ENCODE peak calls at places on chromosomes 5 and 9, in eight cellular contexts. O is pons; W is activated T-cell treated with anti-CD3 and anti-CD28 coated beads, Interleukin-2, amount 50 U/mL, for 72 hours; E is left cardiac atrium; S is IMR-90; M is fibroblast of lung; H is stimulated activated CD4-positive, alpha-beta T cell treated with anti-CD3 and anti-CD28 coated beads, Interleukin-2, amount 100 ng/mL, for 48 hours; I is NK-92 treated with Interleukin-12 subunit alpha and Interleukin-12 subunit beta, amount 100 ng/mL, for 24 hours. A is an unnamed sample.

GRCh38 chr9:134620751-134621557 is 20.6 kb upstream of the COL5A1 start:
- DNase-seq in S (no peak), E (no peak), O (no peak), I (no peak), W (no peak), M (no peak), H (no peak), A (no peak)

GRCh38 chr9:32404856-32405255 is 20.4 kb downstream of the ACO1 start:
- DNase-seq in W (no peak), I (no peak), E (no peak), O (no peak), H (no peak), S (no peak), M (no peak), A (no peak)

GRCh38 chr5:179417696-179418095 is 72.4 kb upstream of the ADAMTS2 start:
- DNase-seq in O (no peak), E (no peak), H (no peak), W (no peak), S (no peak), I (no peak), M (no peak), A (no peak)

GRCh38 chr5:175448276-175448675 is 4.3 kb upstream of the DRD1 start:
- DNase-seq in H (no peak), E (no peak), M (no peak), S (no peak), O (no peak), I (no peak), W (no peak), A (no peak)

GRCh38 chr9:107276966-107277710 is 5.9 kb upstream of the RAD23B start:
- DNase-seq in M (peak; percentile 81), H (no peak), I (no peak), O (no peak), S (peak; percentile 66), W (no peak), E (no peak), A (no peak)

GRCh38 chr5:143775258-143775657 is 36.7 kb upstream of the HMHB1 start:
- DNase-seq in E (no peak), W (peak; percentile 6), M (peak; percentile 70), H (no peak), S (peak; percentile 75), O (no peak), I (peak; percentile 6), A (peak; percentile 49)

GRCh38 chr5:135615581-135616260 is 36.9 kb upstream of the CXCL14 start:
- DNase-seq in H (no peak), O (no peak), I (no peak), M (no peak), E (no peak), W (no peak), S (no peak), A (no peak)

GRCh38 chr5:74966151-74967050 is 86.0 kb downstream of the GCNT4 start:
- DNase-seq in H (no peak), M (peak; percentile 63), I (no peak), W (no peak), S (peak; percentile 16), O (no peak), E (no peak), A (no peak)

GRCh38 chr9:121698627-121699270 is 47.3 kb downstream of the DAB2IP start:
- DNase-seq in E (peak; percentile 48), H (no peak), W (no peak), S (no peak), I (no peak), O (no peak), M (peak; percentile 21), A (no peak)

GRCh38 chr5:150261231-150261630 is 28.3 kb downstream of the CAMK2A start:
- DNase-seq in W (no peak), M (no peak), H (no peak), S (peak; percentile 52), I (no peak), O (no peak), E (no peak), A (no peak)

GRCh38 chr5:133273661-133274596 is 222.1 kb downstream of the HSPA4 start:
- DNase-seq in O (no peak), I (no peak), H (no peak), S (peak; percentile 42), M (peak; percentile 66), E (no peak), W (no peak), A (peak; percentile 59)

GRCh38 chr5:154088801-154089200 is 50.0 kb downstream of the MFAP3 start:
- DNase-seq in S (no peak), W (no peak), I (no peak), M (no peak), E (no peak), H (no peak), O (no peak), A (no peak)

GRCh38 chr5:110218994-110219393 is 507.5 kb downstream of the TMEM232 start:
- DNase-seq in W (no peak), O (no peak), I (no peak), S (no peak), E (no peak), H (no peak), M (no peak), A (no peak)

GRCh38 chr5:151078490-151079262 is 2.2 kb downstream of the TNIP1 start:
- DNase-seq in E (no peak), S (no peak), O (no peak), M (no peak), H (peak; percentile 62), W (peak; percentile 84), I (no peak), A (no peak)

GRCh38 chr5:74616236-74617146 is 24.0 kb downstream of the ENC1 start:
- DNase-seq in E (no peak), M (peak; percentile 44), O (no peak), H (no peak), S (no peak), I (no peak), W (no peak), A (no peak)

GRCh38 chr9:92185681-92186080 is 70.5 kb upstream of the SPTLC1 start:
- DNase-seq in S (peak; percentile 81), W (no peak), O (no peak), M (no peak), E (no peak), H (no peak), I (no peak), A (no peak)

GRCh38 chr9:116704470-116704869 is 17.4 kb downstream of the TRIM32 start:
- DNase-seq in H (no peak), M (no peak), I (no peak), W (no peak), E (no peak), O (no peak), S (no peak), A (no peak)

GRCh38 chr9:137878146-137878941 is 762 bp downstream of the CACNA1B start:
- DNase-seq in I (no peak), E (no peak), S (no peak), M (peak; percentile 23), H (peak; percentile 28), O (no peak), W (peak; percentile 52), A (peak; percentile 10)

GRCh38 chr5:978051-978450 is 30.6 kb upstream of the NKD2 start:
- DNase-seq in H (no peak), W (no peak), I (no peak), S (no peak), M (no peak), O (no peak), E (no peak), A (no peak)

GRCh38 chr9:68631811-68632210 is 73.2 kb upstream of the PIP5K1B start:
- DNase-seq in O (no peak), I (no peak), W (no peak), M (no peak), E (no peak), S (no peak), H (no peak), A (no peak)

A was measured in astrocyte of the spinal cord.